ENCODE peak calls at places on chromosomes 1 and 21, in six cellular contexts. L is AG09309, F is kidney, P is hepatocyte, N is AG04450, M is Peyer's patch. H is an unnamed sample.

GRCh38 chr1:3702990-3703728 is 49.1 kb upstream of the CCDC27 start:
- DNase-seq in P (no peak), M (no peak), N (no peak), F (no peak), L (no peak), H (no peak)

GRCh38 chr1:164748253-164748899 is 189.4 kb downstream of the PBX1 start:
- DNase-seq in L (peak; percentile 87), P (peak; percentile 55), F (no peak), M (no peak), N (peak; percentile 92), H (peak; percentile 85)

GRCh38 chr1:22579541-22580155 is 16.4 kb downstream of the EPHA8 start:
- DNase-seq in F (no peak), N (no peak), M (no peak), P (no peak), L (no peak), H (no peak)

GRCh38 chr21:44710294-44710665 is 1.1 kb downstream of the TSPEAR start:
- DNase-seq in N (no peak), M (no peak), L (no peak), P (no peak), F (no peak), H (no peak)

GRCh38 chr1:192311281-192311680 is 5.5 kb upstream of the RGS21 start:
- DNase-seq in M (no peak), N (peak; percentile 32), L (peak; percentile 10), F (no peak), P (peak; percentile 29), H (peak; percentile 16)

GRCh38 chr1:89068291-89068690 is 3.3 kb upstream of the GBP1 start:
- DNase-seq in M (no peak), N (peak; percentile 20), P (no peak), F (no peak), L (peak; percentile 55), H (peak; percentile 73)

GRCh38 chr1:147245586-147246021 is 3.1 kb downstream of the CHD1L start:
- DNase-seq in N (no peak), F (no peak), M (no peak), L (no peak), P (no peak), H (no peak)

GRCh38 chr1:230797376-230798186 is 50.4 kb downstream of the CAPN9 start:
- DNase-seq in L (peak; percentile 31), M (no peak), F (no peak), N (peak; percentile 52), P (peak; percentile 86), H (peak; percentile 34)

GRCh38 chr21:30986966-30987365 is 51.3 kb downstream of the KRTAP19-8 start:
- DNase-seq in N (no peak), P (no peak), M (no peak), L (no peak), F (no peak), H (no peak)

GRCh38 chr1:8472668-8473067 is 154.8 kb downstream of the SLC45A1 start:
- DNase-seq in N (no peak), L (no peak), P (no peak), F (no peak), M (peak; percentile 34), H (no peak)

GRCh38 chr1:150537732-150538684 is 11.2 kb upstream of the ADAMTSL4 start:
- DNase-seq in N (peak; percentile 42), P (peak; percentile 30), M (no peak), L (no peak), F (no peak), H (no peak)

GRCh38 chr1:232493869-232494268 is 136.1 kb downstream of the SIPA1L2 start:
- DNase-seq in P (no peak), L (no peak), F (no peak), M (no peak), N (no peak), H (no peak)

GRCh38 chr1:78275906-78276690 is 214.7 kb upstream of the PTGFR start:
- DNase-seq in F (no peak), M (no peak), L (no peak), P (no peak), N (no peak), H (no peak)
- TF ChIP-seq CTCF in F (no peak), M (no peak), L (no peak), P (no peak), N (no peak), H (no peak)

GRCh38 chr1:235878082-235878781 is 11.5 kb upstream of the LYST start:
- DNase-seq in F (no peak), L (no peak), N (no peak), P (no peak), M (no peak), H (no peak)

GRCh38 chr1:235885654-235886238 is 19.0 kb upstream of the LYST start:
- DNase-seq in P (no peak), M (no peak), L (no peak), N (no peak), F (no peak), H (no peak)

GRCh38 chr1:235882816-235883215 is 16.1 kb upstream of the LYST start:
- DNase-seq in N (no peak), L (no peak), F (no peak), P (no peak), M (no peak), H (no peak)

GRCh38 chr1:235883261-235883927 is 16.7 kb upstream of the LYST start:
- DNase-seq in F (peak; percentile 94), N (peak; percentile 89), M (peak; percentile 47), P (peak; percentile 13), L (peak; percentile 86), H (peak; percentile 95)

DNA sequence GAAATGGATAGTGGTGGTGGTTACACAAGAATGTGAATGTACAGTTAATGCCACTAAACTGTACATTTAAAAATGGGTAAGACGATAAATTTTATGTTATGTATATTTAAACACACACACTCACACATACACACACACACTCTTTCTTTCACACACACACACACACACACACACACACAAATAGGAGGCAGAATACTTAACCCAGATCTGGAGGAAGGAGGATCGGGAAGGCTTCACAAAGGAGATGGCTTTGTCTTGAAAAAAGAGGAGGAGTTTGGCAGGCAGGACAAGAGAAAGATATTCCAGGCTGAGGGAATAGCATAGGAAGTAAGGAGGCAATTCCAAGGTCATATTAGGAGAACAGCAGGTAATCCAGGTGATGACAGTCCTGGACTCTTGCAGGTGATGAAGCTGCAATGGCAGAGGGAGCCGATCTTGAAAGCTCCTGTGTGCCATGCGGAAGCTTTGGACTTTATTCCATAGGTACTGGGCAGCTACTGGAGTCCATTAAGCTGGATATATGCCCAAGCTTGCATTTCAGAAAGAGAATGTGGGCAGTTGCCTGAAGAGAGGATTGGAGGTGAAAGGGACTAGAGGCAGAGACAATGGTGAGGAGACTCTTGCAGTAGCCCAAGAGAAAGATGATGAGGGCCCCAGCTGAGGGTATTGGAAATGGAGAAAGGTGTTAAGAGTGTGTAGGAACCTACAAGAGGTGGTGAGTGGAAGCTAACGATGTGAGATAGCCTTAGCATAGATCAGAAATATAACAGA is 15.4 kb upstream of the LYST start:
- DNase-seq in P (no peak), M (no peak), F (no peak), L (no peak), N (no peak), H (no peak)
- H3K4me3 ChIP-seq in P (no peak overlapping the region), M (no peak overlapping the region), F (no peak overlapping the region), L (no peak overlapping the region), N (no peak overlapping the region), H (no peak overlapping the region)

GRCh38 chr1:167212025-167212424 is 8.7 kb upstream of the POU2F1 start:
- DNase-seq in F (no peak), P (no peak), N (no peak), L (no peak), M (no peak), H (no peak)
- TF ChIP-seq CTCF in F (no peak), P (no peak), N (no peak), L (no peak), M (no peak), H (no peak)

GRCh38 chr21:32682696-32683474 is 44.9 kb downstream of the SYNJ1 start:
- DNase-seq in N (no peak), M (no peak), F (no peak), L (no peak), P (no peak), H (no peak)
- H3K4me3 ChIP-seq in N (no peak overlapping the region), M (no peak overlapping the region), F (peak overlapping the region; percentile 47), L (no peak overlapping the region), P (no peak overlapping the region), H (no peak overlapping the region)

DNA sequence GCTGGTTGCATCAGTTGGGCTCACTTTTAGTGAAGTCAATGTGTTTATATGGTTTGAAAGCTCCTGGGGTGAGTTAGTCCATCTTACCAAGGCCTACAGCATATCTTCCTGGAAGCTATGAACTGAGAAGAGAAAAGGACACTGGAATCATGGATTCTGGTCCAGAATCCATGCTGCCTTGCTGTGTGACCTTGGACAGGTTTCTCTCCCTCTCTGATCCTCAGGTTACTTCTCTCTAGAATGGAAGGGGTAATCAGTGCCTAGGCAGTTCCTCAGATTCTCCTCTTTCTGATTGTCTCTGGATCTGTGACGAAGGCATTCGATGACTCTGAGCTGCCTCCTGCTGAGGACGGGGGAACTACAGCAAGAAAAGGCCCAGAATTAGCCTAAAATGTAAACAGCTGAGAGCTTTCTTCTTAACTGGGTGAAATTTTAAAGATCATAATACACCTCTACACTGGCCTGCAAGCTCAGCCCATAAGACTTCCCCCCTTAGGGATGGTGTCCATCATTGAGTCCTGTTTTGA is 425.0 kb upstream of the VAMP3 start:
- DNase-seq in L (no peak), P (no peak), M (no peak), F (no peak), N (no peak), H (no peak)
- TF ChIP-seq CTCF in L (peak; percentile 8), P (no peak), M (no peak), F (no peak), N (peak; percentile 8), H (no peak)

DNA sequence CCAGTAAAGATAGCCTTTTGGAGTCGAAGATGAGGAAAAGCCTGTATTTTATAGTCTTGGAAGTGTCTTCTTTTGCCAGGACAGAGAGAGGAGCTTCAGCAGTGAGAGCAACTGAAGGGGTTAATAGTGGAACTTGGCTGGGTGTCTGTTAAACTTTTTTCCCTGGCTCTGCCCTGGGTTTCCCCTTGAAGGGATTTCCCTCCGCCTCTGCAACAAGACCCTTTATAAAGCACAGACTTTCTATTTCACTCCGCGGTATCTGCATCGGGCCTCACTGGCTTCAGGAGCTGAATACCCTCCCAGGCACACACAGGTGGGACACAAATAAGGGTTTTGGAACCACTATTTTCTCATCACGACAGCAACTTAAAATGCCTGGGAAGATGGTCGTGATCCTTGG is at the start of gene VCAM1:
- DNase-seq in F (peak; percentile 49), L (no peak), P (peak; percentile 36), N (no peak), M (peak; percentile 19), H (no peak)
- H3K4me3 ChIP-seq in F (peak within 1 kb of the TSS; percentile 69), L (no peak within 1 kb of the TSS), P (peak within 1 kb of the TSS; percentile 38), N (peak within 1 kb of the TSS; percentile 50), M (peak within 1 kb of the TSS; percentile 0), H (peak within 1 kb of the TSS; percentile 34)

GRCh38 chr1:81733465-81733864 is 67.3 kb upstream of the ADGRL2 start:
- DNase-seq in L (no peak), N (no peak), P (no peak), M (no peak), F (no peak), H (no peak)

GRCh38 chr1:81730881-81731280 is 69.9 kb upstream of the ADGRL2 start:
- DNase-seq in N (no peak), F (no peak), L (no peak), M (no peak), P (no peak), H (no peak)

GRCh38 chr1:81729239-81729638 is 71.5 kb upstream of the ADGRL2 start:
- DNase-seq in N (no peak), L (no peak), P (no peak), F (no peak), M (no peak), H (no peak)

GRCh38 chr1:81729818-81730217 is 70.9 kb upstream of the ADGRL2 start:
- DNase-seq in M (no peak), F (no peak), L (no peak), N (no peak), P (no peak), H (no peak)

GRCh38 chr1:81731989-81732388 is 68.7 kb upstream of the ADGRL2 start:
- DNase-seq in F (no peak), L (no peak), M (no peak), N (no peak), P (no peak), H (no peak)
- TF ChIP-seq CTCF in F (no peak), L (no peak), M (no peak), N (no peak), P (no peak), H (no peak)